ENCODE peak calls at places on chromosomes 3 and 15, in nine cellular contexts. One of them, this sample, is unnamed.

GRCh38 chr15:55257933-55258332 is 31.7 kb downstream of the RAB27A start:
- DNase-seq in Jurkat, Clone E6-1: no peak
- DNase-seq in natural killer cell: no peak
- DNase-seq in left kidney: peak
- DNase-seq in iris pigment epithelial cell: no peak
- DNase-seq in cerebellum: no peak
- DNase-seq in A673: no peak
- DNase-seq in HS-27A: no peak
- DNase-seq in RWPE1: no peak
- DNase-seq in this sample: no peak

GRCh38 chr3:151911462-151911861 is 38.0 kb downstream of the SUCNR1 start:
- DNase-seq in Jurkat, Clone E6-1: no peak
- DNase-seq in natural killer cell: no peak
- DNase-seq in left kidney: no peak
- DNase-seq in iris pigment epithelial cell: no peak
- DNase-seq in cerebellum: no peak
- DNase-seq in A673: no peak
- DNase-seq in HS-27A: no peak
- DNase-seq in RWPE1: no peak
- DNase-seq in this sample: no peak

GRCh38 chr3:23495507-23495906 is 292.4 kb downstream of the UBE2E2 start:
- DNase-seq in Jurkat, Clone E6-1: no peak
- DNase-seq in natural killer cell: no peak
- DNase-seq in left kidney: no peak
- DNase-seq in iris pigment epithelial cell: peak
- DNase-seq in cerebellum: no peak
- DNase-seq in A673: no peak
- DNase-seq in HS-27A: no peak
- DNase-seq in RWPE1: peak
- DNase-seq in this sample: no peak

GRCh38 chr15:65885668-65886218 is 16.5 kb downstream of the RAB11A start:
- DNase-seq in Jurkat, Clone E6-1: no peak
- DNase-seq in natural killer cell: no peak
- DNase-seq in left kidney: no peak
- DNase-seq in iris pigment epithelial cell: no peak
- DNase-seq in cerebellum: no peak
- DNase-seq in A673: no peak
- DNase-seq in HS-27A: no peak
- DNase-seq in RWPE1: no peak
- DNase-seq in this sample: no peak

GRCh38 chr3:102299125-102299877 is 135.5 kb upstream of the ZPLD1 start:
- DNase-seq in Jurkat, Clone E6-1: peak
- DNase-seq in natural killer cell: no peak
- DNase-seq in left kidney: no peak
- DNase-seq in iris pigment epithelial cell: no peak
- DNase-seq in cerebellum: no peak
- DNase-seq in A673: no peak
- DNase-seq in HS-27A: no peak
- DNase-seq in RWPE1: peak
- DNase-seq in this sample: no peak

GRCh38 chr15:68113751-68114150 is 59.6 kb downstream of the PIAS1 start:
- DNase-seq in Jurkat, Clone E6-1: no peak
- DNase-seq in natural killer cell: no peak
- DNase-seq in left kidney: no peak
- DNase-seq in iris pigment epithelial cell: no peak
- DNase-seq in cerebellum: no peak
- DNase-seq in A673: no peak
- DNase-seq in HS-27A: no peak
- DNase-seq in RWPE1: no peak
- DNase-seq in this sample: no peak

GRCh38 chr3:40086890-40087884 is 222.3 kb upstream of the EIF1B start:
- DNase-seq in Jurkat, Clone E6-1: no peak
- DNase-seq in natural killer cell: no peak
- DNase-seq in left kidney: no peak
- DNase-seq in iris pigment epithelial cell: no peak
- DNase-seq in cerebellum: no peak
- DNase-seq in A673: no peak
- DNase-seq in HS-27A: no peak
- DNase-seq in RWPE1: no peak
- DNase-seq in this sample: no peak

GRCh38 chr3:62954579-62954978 is 79.4 kb upstream of the CADPS start:
- DNase-seq in Jurkat, Clone E6-1: peak
- DNase-seq in natural killer cell: no peak
- DNase-seq in left kidney: peak
- DNase-seq in iris pigment epithelial cell: no peak
- DNase-seq in cerebellum: no peak
- DNase-seq in A673: no peak
- DNase-seq in HS-27A: no peak
- DNase-seq in RWPE1: no peak
- DNase-seq in this sample: no peak

GRCh38 chr3:151460240-151460639 is 621 bp downstream of the IGSF10 start:
- DNase-seq in Jurkat, Clone E6-1: no peak
- DNase-seq in natural killer cell: no peak
- DNase-seq in left kidney: no peak
- DNase-seq in iris pigment epithelial cell: peak
- DNase-seq in cerebellum: no peak
- DNase-seq in A673: peak
- DNase-seq in HS-27A: no peak
- DNase-seq in RWPE1: no peak
- DNase-seq in this sample: no peak

GRCh38 chr3:141782386-141782932 is 19.3 kb downstream of the GRK7 start:
- DNase-seq in Jurkat, Clone E6-1: no peak
- DNase-seq in natural killer cell: no peak
- DNase-seq in left kidney: no peak
- DNase-seq in iris pigment epithelial cell: no peak
- DNase-seq in cerebellum: no peak
- DNase-seq in A673: peak
- DNase-seq in HS-27A: no peak
- DNase-seq in RWPE1: peak
- DNase-seq in this sample: no peak

GRCh38 chr3:195583831-195584542 is at the start of gene APOD:
- DNase-seq in Jurkat, Clone E6-1: no peak
- DNase-seq in natural killer cell: no peak
- DNase-seq in left kidney: peak
- DNase-seq in iris pigment epithelial cell: peak
- DNase-seq in cerebellum: no peak
- DNase-seq in A673: peak
- DNase-seq in HS-27A: no peak
- DNase-seq in RWPE1: peak
- DNase-seq in this sample: peak

GRCh38 chr15:49815937-49816336 is 195.1 kb downstream of the DTWD1 start:
- DNase-seq in Jurkat, Clone E6-1: peak
- DNase-seq in natural killer cell: no peak
- DNase-seq in left kidney: no peak
- DNase-seq in iris pigment epithelial cell: peak
- DNase-seq in cerebellum: peak
- DNase-seq in A673: no peak
- DNase-seq in HS-27A: peak
- DNase-seq in RWPE1: no peak
- DNase-seq in this sample: peak

GRCh38 chr3:188974856-188975611 is 196.7 kb upstream of the TPRG1 start:
- DNase-seq in Jurkat, Clone E6-1: peak
- DNase-seq in natural killer cell: no peak
- DNase-seq in left kidney: no peak
- DNase-seq in iris pigment epithelial cell: peak
- DNase-seq in cerebellum: no peak
- DNase-seq in A673: no peak
- DNase-seq in HS-27A: no peak
- DNase-seq in RWPE1: no peak
- DNase-seq in this sample: no peak

GRCh38 chr3:141485578-141486415 is 1.0 kb upstream of the RASA2 start:
- DNase-seq in Jurkat, Clone E6-1: no peak
- DNase-seq in natural killer cell: no peak
- DNase-seq in left kidney: peak
- DNase-seq in iris pigment epithelial cell: peak
- DNase-seq in cerebellum: no peak
- DNase-seq in A673: peak
- DNase-seq in HS-27A: peak
- DNase-seq in RWPE1: peak
- DNase-seq in this sample: peak

GRCh38 chr15:96326551-96327154 is 3.8 kb upstream of the NR2F2 start:
- DNase-seq in Jurkat, Clone E6-1: peak
- DNase-seq in natural killer cell: no peak
- DNase-seq in left kidney: peak
- DNase-seq in iris pigment epithelial cell: peak
- DNase-seq in cerebellum: no peak
- DNase-seq in A673: peak
- DNase-seq in HS-27A: no peak
- DNase-seq in RWPE1: no peak
- DNase-seq in this sample: no peak

GRCh38 chr15:77138167-77138522 is 67.2 kb upstream of the TSPAN3 start:
- DNase-seq in Jurkat, Clone E6-1: no peak
- DNase-seq in natural killer cell: no peak
- DNase-seq in left kidney: no peak
- DNase-seq in iris pigment epithelial cell: peak
- DNase-seq in cerebellum: no peak
- DNase-seq in A673: no peak
- DNase-seq in HS-27A: no peak
- DNase-seq in RWPE1: no peak
- DNase-seq in this sample: no peak

GRCh38 chr15:80161473-80162016 is 8.7 kb downstream of the FAH start:
- DNase-seq in Jurkat, Clone E6-1: no peak
- DNase-seq in natural killer cell: no peak
- DNase-seq in left kidney: no peak
- DNase-seq in iris pigment epithelial cell: no peak
- DNase-seq in cerebellum: no peak
- DNase-seq in A673: no peak
- DNase-seq in HS-27A: no peak
- DNase-seq in RWPE1: no peak
- DNase-seq in this sample: no peak

GRCh38 chr3:12180218-12180617 is 21.5 kb upstream of the TIMP4 start:
- DNase-seq in Jurkat, Clone E6-1: no peak
- DNase-seq in natural killer cell: no peak
- DNase-seq in left kidney: no peak
- DNase-seq in iris pigment epithelial cell: peak
- DNase-seq in cerebellum: peak
- DNase-seq in A673: peak
- DNase-seq in HS-27A: no peak
- DNase-seq in RWPE1: no peak
- DNase-seq in this sample: no peak

GRCh38 chr3:30319713-30320112 is 286.7 kb upstream of the TGFBR2 start:
- DNase-seq in Jurkat, Clone E6-1: peak
- DNase-seq in natural killer cell: no peak
- DNase-seq in left kidney: peak
- DNase-seq in iris pigment epithelial cell: peak
- DNase-seq in cerebellum: peak
- DNase-seq in A673: peak
- DNase-seq in HS-27A: no peak
- DNase-seq in RWPE1: peak
- DNase-seq in this sample: peak

GRCh38 chr3:38115645-38116427 is 21.1 kb downstream of the ACAA1 start:
- DNase-seq in Jurkat, Clone E6-1: no peak
- DNase-seq in natural killer cell: no peak
- DNase-seq in left kidney: no peak
- DNase-seq in iris pigment epithelial cell: no peak
- DNase-seq in cerebellum: no peak
- DNase-seq in A673: no peak
- DNase-seq in HS-27A: no peak
- DNase-seq in RWPE1: no peak
- DNase-seq in this sample: no peak

GRCh38 chr15:52103217-52104207 is 9.1 kb downstream of the BCL2L10 start:
- DNase-seq in Jurkat, Clone E6-1: no peak
- DNase-seq in natural killer cell: no peak
- DNase-seq in left kidney: no peak
- DNase-seq in iris pigment epithelial cell: peak
- DNase-seq in cerebellum: no peak
- DNase-seq in A673: peak
- DNase-seq in HS-27A: peak
- DNase-seq in RWPE1: peak
- DNase-seq in this sample: peak

GRCh38 chr3:36729204-36730056 is 34.9 kb downstream of the DCLK3 start:
- DNase-seq in Jurkat, Clone E6-1: peak
- DNase-seq in natural killer cell: no peak
- DNase-seq in left kidney: peak
- DNase-seq in iris pigment epithelial cell: peak
- DNase-seq in cerebellum: peak
- DNase-seq in A673: peak
- DNase-seq in HS-27A: no peak
- DNase-seq in RWPE1: peak
- DNase-seq in this sample: peak

GRCh38 chr3:160758929-160759577 is 3.0 kb downstream of the PPM1L start:
- DNase-seq in Jurkat, Clone E6-1: no peak
- DNase-seq in natural killer cell: no peak
- DNase-seq in left kidney: no peak
- DNase-seq in iris pigment epithelial cell: no peak
- DNase-seq in cerebellum: peak
- DNase-seq in A673: no peak
- DNase-seq in HS-27A: no peak
- DNase-seq in RWPE1: no peak
- DNase-seq in this sample: no peak

GRCh38 chr3:117131259-117131658 is 421.7 kb downstream of the TUSC7 start:
- DNase-seq in Jurkat, Clone E6-1: no peak
- DNase-seq in natural killer cell: no peak
- DNase-seq in left kidney: no peak
- DNase-seq in iris pigment epithelial cell: no peak
- DNase-seq in cerebellum: no peak
- DNase-seq in A673: no peak
- DNase-seq in HS-27A: no peak
- DNase-seq in RWPE1: no peak
- DNase-seq in this sample: no peak

GRCh38 chr3:29481969-29482767 is 201.3 kb downstream of the RBMS3 start:
- DNase-seq in Jurkat, Clone E6-1: no peak
- DNase-seq in natural killer cell: no peak
- DNase-seq in left kidney: no peak
- DNase-seq in iris pigment epithelial cell: no peak
- DNase-seq in cerebellum: no peak
- DNase-seq in A673: no peak
- DNase-seq in HS-27A: no peak
- DNase-seq in RWPE1: no peak
- DNase-seq in this sample: no peak

GRCh38 chr3:55858302-55858701 is 371.2 kb upstream of the WNT5A start:
- DNase-seq in Jurkat, Clone E6-1: no peak
- DNase-seq in natural killer cell: no peak
- DNase-seq in left kidney: no peak
- DNase-seq in iris pigment epithelial cell: no peak
- DNase-seq in cerebellum: no peak
- DNase-seq in A673: no peak
- DNase-seq in HS-27A: no peak
- DNase-seq in RWPE1: no peak
- DNase-seq in this sample: no peak

GRCh38 chr15:39592500-39592899 is 11.6 kb downstream of the THBS1 start:
- DNase-seq in Jurkat, Clone E6-1: no peak
- DNase-seq in natural killer cell: no peak
- DNase-seq in left kidney: no peak
- DNase-seq in iris pigment epithelial cell: no peak
- DNase-seq in cerebellum: no peak
- DNase-seq in A673: no peak
- DNase-seq in HS-27A: no peak
- DNase-seq in RWPE1: no peak
- DNase-seq in this sample: no peak

GRCh38 chr3:187799942-187800637 is 54.8 kb upstream of the BCL6 start:
- DNase-seq in Jurkat, Clone E6-1: no peak
- DNase-seq in natural killer cell: no peak
- DNase-seq in left kidney: no peak
- DNase-seq in iris pigment epithelial cell: no peak
- DNase-seq in cerebellum: no peak
- DNase-seq in A673: no peak
- DNase-seq in HS-27A: no peak
- DNase-seq in RWPE1: no peak
- DNase-seq in this sample: no peak

GRCh38 chr3:52277972-52278509 is 408 bp downstream of the WDR82 start:
- DNase-seq in Jurkat, Clone E6-1: no peak
- DNase-seq in natural killer cell: no peak
- DNase-seq in left kidney: peak
- DNase-seq in iris pigment epithelial cell: peak
- DNase-seq in cerebellum: peak
- DNase-seq in A673: no peak
- DNase-seq in HS-27A: peak
- DNase-seq in RWPE1: peak
- DNase-seq in this sample: no peak

GRCh38 chr3:23166804-23167203 is 36.3 kb upstream of the UBE2E2 start:
- DNase-seq in Jurkat, Clone E6-1: no peak
- DNase-seq in natural killer cell: no peak
- DNase-seq in left kidney: no peak
- DNase-seq in iris pigment epithelial cell: no peak
- DNase-seq in cerebellum: no peak
- DNase-seq in A673: no peak
- DNase-seq in HS-27A: no peak
- DNase-seq in RWPE1: no peak
- DNase-seq in this sample: no peak

GRCh38 chr3:98528474-98529346 is 3.1 kb upstream of the GPR15 start:
- DNase-seq in Jurkat, Clone E6-1: no peak
- DNase-seq in natural killer cell: no peak
- DNase-seq in left kidney: no peak
- DNase-seq in iris pigment epithelial cell: no peak
- DNase-seq in cerebellum: no peak
- DNase-seq in A673: no peak
- DNase-seq in HS-27A: no peak
- DNase-seq in RWPE1: no peak
- DNase-seq in this sample: no peak

This sample was measured in HFF-Myc.